ENCODE peak calls at places on chromosomes 6 and 20, in eight cellular contexts. Y is kidney, H is DND-41, G is GM12878, B is pancreas, F is ascending aorta, N is brain microvascular endothelial cell, L is stomach. C is an unnamed sample.

GRCh38 chr20:25018425-25018824 is 25.9 kb upstream of the APMAP start:
- DNase-seq in Y (peak; percentile 9), H (no peak), G (no peak), B (peak; percentile 26), F (no peak), N (no peak), L (peak; percentile 45), C (no peak)

GRCh38 chr6:5695260-5696245 is 311.2 kb downstream of the NRN1 start:
- DNase-seq in Y (no peak), H (no peak), G (no peak), B (no peak), F (no peak), N (peak; percentile 54), L (no peak), C (no peak)

GRCh38 chr20:56503911-56504310 is 20.6 kb upstream of the FAM209A start:
- DNase-seq in Y (no peak), H (no peak), G (no peak), B (no peak), F (no peak), N (no peak), L (no peak), C (no peak)

GRCh38 chr20:49700411-49701185 is 13.1 kb downstream of the B4GALT5 start:
- DNase-seq in Y (no peak), H (no peak), G (no peak), B (no peak), F (no peak), N (peak; percentile 75), L (no peak), C (no peak)

GRCh38 chr6:111517965-111518364 is 34.9 kb upstream of the REV3L start:
- DNase-seq in Y (no peak), H (no peak), G (no peak), B (no peak), F (no peak), N (no peak), L (no peak), C (no peak)

GRCh38 chr6:34350100-34350936 is 42.2 kb downstream of the NUDT3 start:
- DNase-seq in Y (no peak), H (no peak), G (no peak), B (no peak), F (no peak), N (no peak), L (no peak), C (no peak)

GRCh38 chr6:108627692-108628565 is 67.2 kb downstream of the FOXO3 start:
- DNase-seq in Y (no peak), H (no peak), G (no peak), B (no peak), F (no peak), N (peak; percentile 31), L (no peak), C (no peak)

GRCh38 chr20:22775671-22776139 is 191.3 kb upstream of the FOXA2 start:
- DNase-seq in Y (no peak), H (no peak), G (no peak), B (no peak), F (no peak), N (peak; percentile 71), L (no peak), C (no peak)

GRCh38 chr6:73792738-73793137 is 96.7 kb downstream of the CD109 start:
- DNase-seq in Y (no peak), H (no peak), G (no peak), B (no peak), F (no peak), N (no peak), L (no peak), C (no peak)

GRCh38 chr6:44652551-44652950 is 265.0 kb downstream of the CDC5L start:
- DNase-seq in Y (no peak), H (no peak), G (no peak), B (no peak), F (no peak), N (no peak), L (no peak), C (no peak)

GRCh38 chr20:25532015-25532751 is 53.1 kb downstream of the NINL start:
- DNase-seq in Y (no peak), H (no peak), G (no peak), B (no peak), F (peak; percentile 30), N (no peak), L (no peak), C (no peak)

GRCh38 chr6:26270903-26271639 is 93.9 kb upstream of the BTN3A2 start:
- DNase-seq in Y (peak; percentile 81), H (peak; percentile 92), G (peak; percentile 98), B (no peak), F (no peak), N (peak; percentile 85), L (peak; percentile 53), C (peak; percentile 96)

GRCh38 chr6:31094389-31094881 is 17.9 kb downstream of the C6orf15 start:
- DNase-seq in Y (no peak), H (peak; percentile 49), G (no peak), B (no peak), F (no peak), N (no peak), L (no peak), C (no peak)

GRCh38 chr6:5108068-5108467 is 22.9 kb downstream of the PPP1R3G start:
- DNase-seq in Y (no peak), H (no peak), G (no peak), B (no peak), F (no peak), N (no peak), L (no peak), C (no peak)

DNA sequence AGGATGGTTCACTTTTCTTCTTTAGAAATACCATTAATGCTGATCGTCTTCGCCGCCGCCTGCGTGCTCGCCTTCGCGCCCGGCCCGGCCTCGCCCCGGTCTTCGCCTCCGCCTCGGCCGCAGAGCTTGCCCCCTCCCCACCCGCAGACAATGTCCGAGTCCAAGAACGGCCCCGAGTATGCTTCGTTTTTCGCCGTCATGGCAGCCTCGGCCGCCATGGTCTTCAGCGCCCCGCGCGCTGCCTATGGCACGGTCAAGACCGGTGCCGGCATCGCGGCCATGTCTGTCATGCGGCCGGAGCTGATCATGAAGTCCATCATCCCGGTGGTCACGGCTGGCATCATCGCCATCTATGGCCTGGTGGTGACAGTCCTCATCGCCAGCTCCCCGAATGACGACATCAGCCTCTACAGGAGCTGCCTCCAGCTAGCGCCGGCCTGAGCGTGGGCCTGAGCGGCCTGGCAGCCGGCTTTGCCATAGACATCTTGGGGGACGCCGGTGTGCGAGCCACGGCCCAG is 4.7 kb upstream of the PRPH2 start:
- DNase-seq in Y (peak; percentile 83), H (no peak), G (no peak), B (peak; percentile 42), F (no peak), N (no peak), L (peak; percentile 25), C (peak; percentile 9)
- H3K4me3 ChIP-seq in Y (peak overlapping the region; percentile 96), H (no peak overlapping the region), G (peak overlapping the region; percentile 58), B (peak overlapping the region; percentile 41), F (peak overlapping the region; percentile 70), N (peak overlapping the region; percentile 57), L (peak overlapping the region; percentile 60), C (peak overlapping the region; percentile 57)

DNA sequence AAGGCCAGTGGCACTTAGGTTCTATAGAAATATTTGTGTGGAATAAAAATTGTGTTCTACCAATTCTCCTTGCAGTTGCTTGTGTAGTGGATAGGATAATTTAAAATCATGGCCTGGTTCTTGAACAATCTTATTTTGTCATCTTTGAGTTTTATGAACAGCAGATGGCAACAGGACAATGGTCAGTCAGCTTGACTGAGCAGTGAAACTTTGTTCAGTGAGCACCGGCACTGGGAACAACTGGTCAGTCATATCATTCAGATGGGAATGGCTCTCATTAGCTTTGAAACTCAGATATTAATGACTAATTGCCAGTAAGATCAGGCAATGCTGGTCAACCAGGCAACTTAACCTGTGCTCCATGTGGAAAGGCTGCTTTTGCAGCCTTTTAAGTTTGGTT is 129.2 kb downstream of the BCKDHB start:
- DNase-seq in Y (no peak), H (no peak), G (no peak), B (no peak), F (no peak), N (no peak), L (no peak), C (no peak)
- TF ChIP-seq CTCF in Y (no peak), H (no peak), G (no peak), B (no peak), F (no peak), N (no peak), L (no peak), C (no peak)

GRCh38 chr6:163261361-163261760 is 153.2 kb upstream of the QKI start:
- DNase-seq in Y (no peak), H (no peak), G (no peak), B (no peak), F (no peak), N (no peak), L (no peak), C (no peak)

GRCh38 chr6:163260111-163260895 is 154.2 kb upstream of the QKI start:
- DNase-seq in Y (no peak), H (no peak), G (no peak), B (peak; percentile 31), F (no peak), N (peak; percentile 9), L (no peak), C (no peak)

GRCh38 chr6:163262080-163262479 is 152.4 kb upstream of the QKI start:
- DNase-seq in Y (no peak), H (no peak), G (no peak), B (no peak), F (no peak), N (no peak), L (no peak), C (no peak)

GRCh38 chr6:163259689-163260088 is 154.8 kb upstream of the QKI start:
- DNase-seq in Y (no peak), H (no peak), G (no peak), B (no peak), F (no peak), N (no peak), L (no peak), C (no peak)

DNA sequence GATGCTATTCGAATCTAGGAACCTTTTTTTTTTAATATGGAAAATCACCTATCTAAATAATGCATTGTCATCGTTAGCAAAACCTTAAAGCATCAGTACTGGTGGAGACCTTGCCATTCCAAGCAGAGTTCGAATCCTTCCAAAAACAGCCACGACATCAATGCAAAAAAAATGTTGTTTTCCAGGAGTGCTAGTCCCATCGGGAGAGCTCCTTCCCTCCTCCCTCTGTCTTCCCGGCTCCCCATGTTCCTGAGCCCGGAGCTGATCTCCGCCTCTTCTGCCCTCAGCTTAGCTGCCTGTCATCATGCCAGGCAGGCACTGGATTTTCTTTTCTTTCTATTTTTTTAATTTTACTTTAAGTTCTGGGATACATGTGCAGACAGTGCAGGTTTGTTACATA is 153.6 kb upstream of the QKI start:
- DNase-seq in Y (no peak), H (no peak), G (no peak), B (no peak), F (no peak), N (no peak), L (no peak), C (no peak)
- H3K4me3 ChIP-seq in Y (peak overlapping the region; percentile 2), H (no peak overlapping the region), G (no peak overlapping the region), B (no peak overlapping the region), F (peak overlapping the region; percentile 46), N (peak overlapping the region; percentile 18), L (peak overlapping the region; percentile 24), C (no peak overlapping the region)

GRCh38 chr6:10847684-10848083 is 9.3 kb upstream of the MAK start:
- DNase-seq in Y (no peak), H (no peak), G (no peak), B (no peak), F (no peak), N (no peak), L (no peak), C (no peak)
- TF ChIP-seq CTCF in Y (no peak), H (peak; percentile 41), G (no peak), B (no peak), F (no peak), N (no peak), L (no peak), C (peak; percentile 6)